ENCODE peak calls at places on chromosomes 2 and 18, in four cellular contexts. S, B, N and Q are unnamed samples.

GRCh38 chr2:20334645-20335203 is 15.9 kb downstream of the PUM2 start:
- DNase-seq in B (no peak), N (no peak), S (no peak), Q (no peak)

GRCh38 chr2:148568597-148568996 is 76.0 kb upstream of the EPC2 start:
- DNase-seq in N (no peak), S (no peak), B (no peak), Q (no peak)

GRCh38 chr2:223057545-223057944 is 5.6 kb downstream of the KCNE4 start:
- DNase-seq in B (no peak), S (no peak), N (no peak), Q (no peak)

GRCh38 chr2:127220102-127220806 is at the start of gene CYP27C1:
- DNase-seq in S (no peak), B (peak; percentile 41), N (no peak), Q (no peak)

GRCh38 chr2:174025271-174026121 is 60.3 kb upstream of the SP3 start:
- DNase-seq in N (no peak), B (no peak), S (no peak), Q (no peak)

GRCh38 chr2:235627682-235628081 is 133.8 kb downstream of the AGAP1 start:
- DNase-seq in N (no peak), B (no peak), S (no peak), Q (no peak)

GRCh38 chr18:47720741-47721140 is 209.7 kb downstream of the SMAD2 start:
- DNase-seq in N (no peak), S (no peak), B (no peak), Q (no peak)

GRCh38 chr18:3593381-3593903 is 143.5 kb downstream of the TGIF1 start:
- DNase-seq in S (no peak), B (no peak), N (no peak), Q (no peak)

GRCh38 chr18:49757513-49758262 is 55.6 kb downstream of the ACAA2 start:
- DNase-seq in N (no peak), B (peak; percentile 53), S (no peak), Q (peak; percentile 41)

GRCh38 chr2:75292826-75293225 is 93.5 kb upstream of the TACR1 start:
- DNase-seq in B (no peak), N (no peak), S (no peak), Q (no peak)

GRCh38 chr2:119006441-119006840 is 64.4 kb downstream of the MARCO start:
- DNase-seq in N (no peak), S (no peak), B (no peak), Q (no peak)

GRCh38 chr18:75491361-75491760 is 63.9 kb upstream of the SMIM21 start:
- DNase-seq in S (no peak), B (no peak), N (no peak), Q (no peak)

GRCh38 chr2:215264374-215264773 is 47.5 kb upstream of the ATIC start:
- DNase-seq in B (no peak), N (no peak), S (no peak), Q (no peak)

GRCh38 chr2:201129044-201129505 is 13.1 kb downstream of the CFLAR start:
- DNase-seq in S (peak; percentile 53), B (no peak), N (no peak), Q (no peak)

GRCh38 chr18:57078614-57079013 is 68.3 kb upstream of the BOD1L2 start:
- DNase-seq in N (no peak), S (no peak), B (no peak), Q (no peak)

GRCh38 chr2:21270658-21271057 is 146.9 kb downstream of the TDRD15 start:
- DNase-seq in B (no peak), S (no peak), N (peak; percentile 13), Q (no peak)

GRCh38 chr18:70461323-70462077 is 172.7 kb downstream of the SOCS6 start:
- DNase-seq in B (no peak), N (no peak), S (no peak), Q (no peak)

GRCh38 chr2:72112421-72112820 is 35.2 kb downstream of the CYP26B1 start:
- DNase-seq in S (no peak), N (no peak), B (no peak), Q (no peak)

GRCh38 chr2:150339951-150340350 is 147.5 kb downstream of the RND3 start:
- DNase-seq in N (no peak), S (no peak), B (no peak), Q (no peak)

GRCh38 chr2:239321596-239322413 is 79.0 kb downstream of the HDAC4 start:
- DNase-seq in N (no peak), B (no peak), S (peak; percentile 74), Q (no peak)

GRCh38 chr2:178413472-178414265 is 37.3 kb downstream of the PRKRA start:
- DNase-seq in S (peak; percentile 83), B (peak; percentile 73), N (peak; percentile 30), Q (peak; percentile 60)

GRCh38 chr18:50622865-50623393 is 63.0 kb downstream of the MAPK4 start:
- DNase-seq in N (no peak), B (no peak), S (no peak), Q (no peak)

GRCh38 chr2:230871361-230872150 is 6.8 kb downstream of the ITM2C start:
- DNase-seq in B (peak; percentile 11), S (no peak), N (no peak), Q (no peak)

GRCh38 chr2:150520887-150521664 is 33.6 kb upstream of the RND3 start:
- DNase-seq in S (no peak), N (no peak), B (no peak), Q (no peak)

GRCh38 chr18:11323359-11323819 is 174.0 kb upstream of the PIEZO2 start:
- DNase-seq in N (no peak), S (no peak), B (no peak), Q (no peak)

GRCh38 chr18:1595165-1595564 is 690.5 kb downstream of the ADCYAP1 start:
- DNase-seq in N (no peak), S (no peak), B (no peak), Q (no peak)

GRCh38 chr18:7902399-7902839 is 335.3 kb downstream of the PTPRM start:
- DNase-seq in B (no peak), S (no peak), N (no peak), Q (no peak)

GRCh38 chr2:223751012-223751411 is 86.4 kb downstream of the AP1S3 start:
- DNase-seq in B (no peak), S (no peak), N (no peak), Q (no peak)

GRCh38 chr2:46486441-46486840 is 7.1 kb downstream of the TMEM247 start:
- DNase-seq in S (no peak), B (no peak), N (no peak), Q (no peak)

GRCh38 chr2:180394305-180394704 is 387.2 kb upstream of the CWC22 start:
- DNase-seq in N (no peak), S (no peak), B (no peak), Q (no peak)

GRCh38 chr2:44203542-44203941 is 34.9 kb downstream of the PPM1B start:
- DNase-seq in B (no peak), S (no peak), N (no peak), Q (no peak)

GRCh38 chr2:241892299-241893137 is 23.0 kb downstream of the RTP5 start:
- DNase-seq in N (no peak), B (no peak), S (no peak), Q (no peak)

GRCh38 chr2:215407061-215407460 is 28.8 kb downstream of the FN1 start:
- DNase-seq in N (no peak), S (no peak), B (no peak), Q (no peak)

GRCh38 chr2:134245340-134245984 is 8.4 kb upstream of the MGAT5 start:
- DNase-seq in B (peak; percentile 54), N (peak; percentile 26), S (peak; percentile 83), Q (peak; percentile 33)

GRCh38 chr2:120653026-120653425 is 82.6 kb upstream of the GLI2 start:
- DNase-seq in S (no peak), B (no peak), N (no peak), Q (no peak)

GRCh38 chr2:9264301-9264700 is 57.7 kb downstream of the ASAP2 start:
- DNase-seq in N (no peak), S (no peak), B (no peak), Q (no peak)

GRCh38 chr2:131148426-131148825 is 43.3 kb downstream of the PLEKHB2 start:
- DNase-seq in N (no peak), S (no peak), B (no peak), Q (no peak)